ENCODE peak calls at places on chromosomes 3 and 15, in five cellular contexts. E is K562, G is HL-60, W is A549, T is HCT116. R is an unnamed sample.

GRCh38 chr15:80309769-80310384 is 57.9 kb upstream of the CTXND1 start:
- DNase-seq in T (peak), G (no peak), E (peak), W (peak), R (peak)

GRCh38 chr15:36136054-36136453 is 443.4 kb upstream of the CDIN1 start:
- DNase-seq in T (no peak), G (no peak), W (no peak), E (no peak), R (no peak)

GRCh38 chr3:83934208-83935150 is 1024.3 kb upstream of the CADM2 start:
- DNase-seq in W (peak), G (peak), T (no peak), E (no peak), R (peak)

GRCh38 chr3:73625124-73625665 is 454 bp upstream of the PDZRN3 start:
- DNase-seq in G (no peak), W (no peak), E (no peak), T (no peak), R (peak)

GRCh38 chr3:182896553-182896952 is 83.8 kb downstream of the DCUN1D1 start:
- DNase-seq in G (no peak), W (no peak), E (no peak), T (no peak), R (no peak)

GRCh38 chr15:86236721-86237121 is 157.1 kb downstream of the AGBL1 start:
- DNase-seq in T (no peak), G (no peak), E (no peak), W (no peak), R (peak)

GRCh38 chr3:158471639-158472294 is 99.2 kb upstream of the MLF1 start:
- DNase-seq in T (peak), W (peak), G (no peak), E (no peak), R (no peak)

GRCh38 chr3:37993067-37993809 is 2.7 kb downstream of the VILL start:
- DNase-seq in T (no peak), E (no peak), G (no peak), W (no peak), R (no peak)

GRCh38 chr3:138326866-138327595 is 2.6 kb downstream of the NME9 start:
- DNase-seq in G (no peak), E (no peak), W (no peak), T (no peak), R (no peak)

GRCh38 chr15:78060232-78060631 is 17.3 kb downstream of the TBC1D2B start:
- DNase-seq in W (no peak), T (no peak), G (no peak), E (no peak), R (no peak)

GRCh38 chr3:133941390-133941789 is 45.7 kb upstream of the RAB6B start:
- DNase-seq in E (no peak), G (no peak), W (no peak), T (no peak), R (peak)

GRCh38 chr3:65352951-65353350 is 665.2 kb upstream of the ADAMTS9 start:
- DNase-seq in W (no peak), G (no peak), T (no peak), E (no peak), R (no peak)

GRCh38 chr3:18424213-18424861 is 802 bp downstream of the SATB1 start:
- DNase-seq in T (no peak), E (no peak), W (no peak), G (no peak), R (peak)

GRCh38 chr15:47460775-47461174 is 256.5 kb upstream of the SEMA6D start:
- DNase-seq in W (no peak), T (no peak), G (peak), E (no peak), R (no peak)

GRCh38 chr15:39427705-39428104 is 153.2 kb upstream of the THBS1 start:
- DNase-seq in T (no peak), E (peak), W (no peak), G (peak), R (no peak)

GRCh38 chr15:78992416-78993256 is 47.8 kb upstream of the CTSH start:
- DNase-seq in G (no peak), E (no peak), W (no peak), T (no peak), R (no peak)

GRCh38 chr3:100496711-100497261 is 4.4 kb downstream of the TMEM45A start:
- DNase-seq in T (no peak), E (no peak), W (no peak), G (no peak), R (no peak)

GRCh38 chr15:68623301-68623892 is 44.6 kb downstream of the CORO2B start:
- DNase-seq in W (no peak), T (no peak), E (no peak), G (no peak), R (no peak)

GRCh38 chr3:191958980-191959671 is 498.2 kb downstream of the PYDC2 start:
- DNase-seq in T (no peak), G (no peak), W (no peak), E (no peak), R (peak)

DNA sequence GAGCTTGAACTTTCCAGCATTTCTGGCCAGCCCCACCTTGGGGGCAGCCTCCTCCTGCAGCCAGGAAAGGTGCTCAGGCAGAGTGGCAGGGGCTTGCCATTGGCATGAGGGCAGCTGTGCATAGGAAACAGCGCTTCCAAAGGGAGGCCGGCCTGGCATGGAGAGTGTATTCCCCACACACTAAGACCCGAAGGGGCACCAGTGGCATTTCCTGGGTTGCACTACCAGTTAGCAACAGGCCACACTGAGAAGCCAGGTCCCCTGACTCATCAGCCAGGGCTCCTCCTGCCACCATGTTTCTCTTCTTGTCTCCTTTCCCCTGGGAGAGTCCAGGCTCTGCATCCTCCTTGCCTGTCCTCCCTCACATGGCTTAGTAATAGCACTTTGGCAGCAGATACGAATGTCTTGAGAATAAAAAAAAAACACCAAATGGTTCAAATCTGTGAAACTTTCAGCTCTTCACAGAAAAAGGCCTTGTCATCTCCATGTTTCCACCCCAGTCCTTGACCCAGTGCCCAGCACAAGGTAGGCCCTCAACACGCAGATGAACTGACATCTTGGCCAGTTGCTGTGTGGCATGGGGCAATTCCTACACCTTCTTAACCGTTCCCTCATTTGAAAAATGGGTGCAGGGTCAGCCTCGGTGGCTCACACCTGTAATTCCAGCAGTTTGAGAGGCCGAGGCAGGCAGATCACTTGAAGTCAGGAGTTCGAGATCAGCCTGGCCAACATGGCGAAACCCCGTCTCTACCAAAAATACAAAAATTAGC is 180.4 kb downstream of the SMAD6 start:
- DNase-seq in W (no peak), G (no peak), T (no peak), E (no peak), R (no peak)
- TF ChIP-seq REST in W (no peak), G (no peak), T (no peak), E (no peak), R (no peak)

DNA sequence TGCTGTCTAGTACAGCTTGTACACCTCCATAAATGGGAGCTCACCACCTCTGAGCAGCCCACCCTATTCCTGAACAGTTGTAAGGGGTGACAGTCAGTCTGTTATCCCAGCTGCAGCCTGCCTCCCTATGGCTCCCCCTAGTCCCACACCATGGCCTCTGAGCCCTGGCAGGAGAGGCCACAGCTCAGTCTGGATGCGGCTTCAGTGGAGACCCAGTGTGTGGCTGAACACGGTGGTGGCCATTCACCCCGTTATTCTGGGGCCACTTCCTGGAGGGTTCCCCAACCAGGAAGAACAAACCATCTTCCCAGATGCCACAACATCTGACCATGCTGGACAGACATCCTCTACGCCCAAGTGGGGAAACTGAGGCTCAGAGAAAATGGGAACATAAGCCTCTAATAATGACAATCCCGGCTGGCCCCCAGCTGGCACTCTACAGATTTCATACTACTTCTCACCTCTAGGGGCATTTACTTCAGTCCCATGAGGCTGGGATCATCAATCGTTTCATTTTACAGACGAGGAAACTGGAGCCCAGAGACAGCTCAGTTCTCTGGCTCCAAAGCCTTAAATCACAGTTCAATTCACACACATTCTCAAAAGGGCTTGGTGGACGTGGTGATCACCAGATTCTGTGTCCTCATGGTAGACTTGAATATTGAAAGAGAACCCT is 9.3 kb upstream of the GRIP2 start:
- DNase-seq in T (peak), G (no peak), W (peak), E (peak), R (peak)
- TF ChIP-seq CTCF in T (peak), G (peak), W (peak), E (peak), R (peak)

GRCh38 chr15:26082833-26083174 is 219.7 kb upstream of the ATP10A start:
- DNase-seq in W (no peak), G (no peak), T (no peak), E (no peak), R (no peak)

GRCh38 chr15:26091184-26091583 is 228.1 kb upstream of the ATP10A start:
- DNase-seq in W (no peak), T (no peak), G (no peak), E (peak), R (no peak)

GRCh38 chr15:26087881-26088280 is 224.8 kb upstream of the ATP10A start:
- DNase-seq in E (no peak), T (no peak), G (no peak), W (no peak), R (no peak)

GRCh38 chr15:26083457-26084350 is 220.6 kb upstream of the ATP10A start:
- DNase-seq in W (no peak), G (no peak), E (no peak), T (no peak), R (peak)

GRCh38 chr15:26087395-26087794 is 224.3 kb upstream of the ATP10A start:
- DNase-seq in W (no peak), T (no peak), G (no peak), E (no peak), R (no peak)
- TF ChIP-seq REST in W (no peak), T (no peak), G (no peak), E (no peak), R (no peak)

DNA sequence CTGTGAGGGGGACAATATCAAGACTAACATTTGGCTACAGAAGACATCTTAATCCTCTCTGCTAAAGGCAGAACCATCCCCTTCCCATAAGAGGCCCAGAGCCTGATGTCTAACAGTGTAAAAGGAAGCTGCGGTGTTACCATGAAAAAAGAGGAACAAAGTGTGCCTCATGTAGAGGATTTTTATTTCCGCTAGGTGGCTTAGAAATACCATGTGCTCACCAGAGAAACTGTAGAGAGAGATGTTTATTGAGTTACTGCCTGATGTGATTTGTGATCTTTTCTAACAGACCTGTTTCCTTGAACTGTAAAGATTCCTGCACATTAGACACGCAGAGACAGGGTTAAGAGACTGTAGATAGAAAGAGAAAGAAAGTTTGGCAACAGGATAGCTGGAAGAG is 22.1 kb downstream of the OR5H15 start:
- DNase-seq in E (no peak), W (peak), T (peak), G (peak), R (peak)
- TF ChIP-seq CTCF in E (no peak), W (no peak), T (peak), G (peak), R (peak)

DNA sequence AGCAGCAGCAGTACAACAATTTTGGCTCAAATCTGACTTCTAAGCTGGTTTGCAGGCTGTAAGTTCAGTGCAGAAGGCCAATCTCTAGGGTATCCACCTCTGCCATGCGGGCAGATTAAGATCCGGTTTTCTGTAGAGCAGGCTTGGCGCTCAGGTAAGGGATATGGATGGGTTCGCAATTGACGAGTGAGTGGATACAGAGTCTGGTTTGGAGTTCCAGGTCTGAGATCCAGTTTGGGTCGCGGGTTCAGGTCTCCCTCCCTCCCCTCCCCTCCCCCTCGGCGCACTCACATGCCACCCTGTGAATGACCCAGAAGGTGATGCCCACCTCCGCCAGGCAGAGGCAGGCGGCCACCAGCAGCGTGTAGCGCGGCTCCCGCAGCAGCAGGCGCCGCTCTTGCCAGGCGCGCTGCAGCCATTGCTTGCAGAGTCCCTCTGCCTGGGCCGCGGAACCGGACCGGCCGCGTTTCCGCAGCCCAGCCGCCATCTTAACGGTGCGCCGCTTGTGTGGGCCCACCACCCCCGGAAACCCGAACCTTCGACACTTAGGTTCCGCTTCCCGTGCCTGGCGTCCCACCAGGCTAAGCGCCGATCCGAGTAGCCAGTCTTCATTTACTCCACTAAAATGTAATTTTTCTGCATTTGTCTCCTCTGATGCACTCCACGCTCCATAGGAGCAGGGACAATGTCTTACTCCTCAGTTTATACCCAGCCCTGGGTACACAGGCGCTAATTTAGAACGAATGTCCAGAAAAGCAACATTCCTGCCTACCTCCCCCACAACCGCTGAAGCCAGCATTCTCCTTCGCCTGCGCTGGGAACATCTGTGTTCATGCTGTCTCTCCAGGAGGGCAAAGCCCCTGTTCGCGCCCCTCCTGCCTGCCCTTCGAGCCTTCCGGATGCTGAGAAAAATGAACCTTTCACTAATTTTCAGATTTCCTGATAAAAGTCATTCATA is at the start of gene ALG3:
- DNase-seq in E (peak), W (peak), T (peak), G (peak), R (peak)
- TF ChIP-seq REST in E (peak), W (no peak), T (no peak), G (peak), R (peak)

DNA sequence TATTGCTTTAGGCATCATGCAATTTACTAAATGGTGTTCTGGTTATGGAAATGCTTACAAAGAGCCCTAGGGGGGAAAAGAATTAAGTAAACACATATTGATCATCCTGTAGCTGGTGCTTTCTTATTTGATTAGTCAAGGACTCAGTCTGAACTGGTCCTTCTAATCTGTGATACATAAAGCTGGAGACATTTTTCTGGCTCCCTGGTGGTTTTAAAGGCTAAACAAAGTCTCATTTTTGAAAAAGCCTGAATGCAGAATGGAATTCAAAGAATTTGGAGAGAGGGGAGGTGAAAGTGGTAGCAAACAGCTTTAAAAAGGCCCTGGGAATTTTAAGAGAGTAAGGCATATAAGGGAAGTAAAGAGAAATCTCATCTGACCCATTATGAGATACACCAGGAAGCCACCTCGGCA is 149.7 kb downstream of the RBMS3 start:
- DNase-seq in W (peak), E (no peak), T (no peak), G (no peak), R (peak)
- TF ChIP-seq CTCF in W (no peak), E (no peak), T (no peak), G (no peak), R (no peak)

GRCh38 chr15:67504061-67504460 is 16.9 kb upstream of the C15orf61 start:
- DNase-seq in E (no peak), T (no peak), G (no peak), W (no peak), R (no peak)
- TF ChIP-seq REST in E (no peak), T (no peak), G (no peak), W (no peak), R (no peak)

GRCh38 chr3:4474683-4475490 is 7.8 kb upstream of the SUMF1 start:
- DNase-seq in E (peak), T (no peak), W (peak), G (peak), R (peak)

GRCh38 chr3:4472766-4473165 is 5.7 kb upstream of the SUMF1 start:
- DNase-seq in G (no peak), E (no peak), W (no peak), T (no peak), R (no peak)

GRCh38 chr3:4472312-4472711 is 5.2 kb upstream of the SUMF1 start:
- DNase-seq in E (no peak), W (no peak), G (no peak), T (no peak), R (no peak)

GRCh38 chr3:4478226-4478625 is 11.2 kb upstream of the SUMF1 start:
- DNase-seq in T (no peak), W (no peak), G (peak), E (no peak), R (no peak)

GRCh38 chr3:4476507-4476906 is 9.4 kb upstream of the SUMF1 start:
- DNase-seq in W (no peak), E (no peak), T (no peak), G (peak), R (no peak)
- TF ChIP-seq CTCF in W (no peak), E (no peak), T (no peak), G (no peak), R (no peak)

DNA sequence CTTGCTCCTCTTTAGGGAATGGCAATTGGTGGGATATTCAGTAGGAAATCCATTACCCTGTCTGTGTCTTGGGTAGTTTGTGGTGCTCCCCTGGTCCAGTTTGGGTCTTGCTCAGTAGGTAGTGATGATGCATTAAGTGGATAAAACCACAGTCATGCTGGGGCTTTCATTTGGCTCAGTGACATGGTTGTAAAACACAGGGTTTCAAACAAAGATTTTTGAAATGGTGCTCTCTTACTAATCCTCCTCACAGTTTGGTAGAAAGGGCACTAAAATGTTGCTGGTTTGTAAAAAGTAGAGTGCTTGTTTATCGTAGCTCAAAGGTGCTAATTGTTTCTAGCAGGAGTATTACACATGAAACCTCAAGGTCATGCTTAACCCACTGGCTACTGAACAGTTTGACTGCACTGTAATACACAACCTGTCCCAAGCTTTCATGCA is 22.9 kb downstream of the BBX start:
- DNase-seq in W (no peak), G (no peak), T (no peak), E (no peak), R (no peak)
- TF ChIP-seq REST in W (no peak), G (no peak), T (no peak), E (no peak), R (no peak)

R was measured in GM23338.